ENCODE peak calls at places on chromosomes 12 and 14, in nine cellular contexts. P is stomach; V is AG04450; E is CD8-positive, alpha-beta T cell; L is heart right ventricle; G is choroid plexus epithelial cell; K is A549; U is fibroblast of pulmonary artery; M is MM.1S. B is an unnamed sample.

GRCh38 chr14:101119830-101120571 is 216.5 kb upstream of the RTL1 start:
- DNase-seq in P (peak), V (no peak), E (peak), L (peak), G (no peak), K (no peak), U (no peak), M (no peak), B (no peak)

GRCh38 chr12:53327435-53328042 is 6.1 kb upstream of the AAAS start:
- DNase-seq in P (no peak), V (no peak), E (no peak), L (no peak), G (peak), K (peak), U (peak), M (no peak), B (no peak)

GRCh38 chr12:57700317-57700716 is 6.4 kb downstream of the OS9 start:
- DNase-seq in P (no peak), V (no peak), E (no peak), L (no peak), G (no peak), K (no peak), U (no peak), M (no peak), B (no peak)

GRCh38 chr14:92408186-92408585 is 85.2 kb downstream of the SLC24A4 start:
- DNase-seq in P (no peak), V (peak), E (no peak), L (no peak), G (peak), K (no peak), U (peak), M (no peak), B (no peak)

GRCh38 chr14:99724939-99725773 is 41.1 kb downstream of the CYP46A1 start:
- DNase-seq in P (no peak), V (no peak), E (peak), L (no peak), G (no peak), K (no peak), U (no peak), M (no peak), B (no peak)

GRCh38 chr14:41606249-41607118 is at the start of gene LRFN5:
- DNase-seq in P (no peak), V (no peak), E (no peak), L (peak), G (peak), K (no peak), U (peak), M (peak), B (no peak)

GRCh38 chr14:75283162-75283883 is 4.7 kb downstream of the FOS start:
- DNase-seq in P (peak), V (no peak), E (no peak), L (no peak), G (peak), K (peak), U (peak), M (no peak), B (no peak)

GRCh38 chr12:111170559-111170958 is 198.3 kb downstream of the PHETA1 start:
- DNase-seq in P (no peak), V (no peak), E (no peak), L (no peak), G (no peak), K (no peak), U (no peak), M (no peak), B (no peak)

GRCh38 chr12:93748672-93749403 is 71.7 kb downstream of the CRADD start:
- DNase-seq in P (no peak), V (no peak), E (no peak), L (no peak), G (no peak), K (no peak), U (no peak), M (no peak), B (no peak)

GRCh38 chr12:40947812-40948211 is 240.3 kb upstream of the PDZRN4 start:
- DNase-seq in P (no peak), V (no peak), E (no peak), L (no peak), G (no peak), K (peak), U (no peak), M (no peak), B (no peak)

GRCh38 chr12:11959117-11959823 is 111.5 kb upstream of the BCL2L14 start:
- DNase-seq in P (no peak), V (no peak), E (no peak), L (no peak), G (peak), K (peak), U (no peak), M (no peak), B (no peak)

GRCh38 chr12:127657036-127657435 is 609.9 kb upstream of the TMEM132C start:
- DNase-seq in P (no peak), V (no peak), E (no peak), L (no peak), G (no peak), K (no peak), U (no peak), M (no peak), B (peak)

GRCh38 chr12:47705239-47705570 is 625 bp downstream of the RPAP3 start:
- DNase-seq in P (no peak), V (no peak), E (no peak), L (no peak), G (peak), K (no peak), U (peak), M (peak), B (no peak)

GRCh38 chr12:10395390-10395998 is 5.7 kb upstream of the KLRK1 start:
- DNase-seq in P (peak), V (peak), E (no peak), L (peak), G (peak), K (peak), U (peak), M (no peak), B (peak)

GRCh38 chr14:103846569-103847438 is 571 bp downstream of the PPP1R13B start:
- DNase-seq in P (peak), V (no peak), E (peak), L (peak), G (no peak), K (no peak), U (no peak), M (peak), B (no peak)

GRCh38 chr12:111268738-111269572 is 99.9 kb downstream of the PHETA1 start:
- DNase-seq in P (no peak), V (no peak), E (no peak), L (no peak), G (peak), K (no peak), U (no peak), M (no peak), B (no peak)

GRCh38 chr14:75699331-75699730 is 38.3 kb downstream of the TTLL5 start:
- DNase-seq in P (no peak), V (no peak), E (no peak), L (no peak), G (no peak), K (no peak), U (no peak), M (no peak), B (no peak)

GRCh38 chr12:10739157-10740118 is 16.3 kb upstream of the YBX3 start:
- DNase-seq in P (no peak), V (no peak), E (no peak), L (no peak), G (no peak), K (no peak), U (no peak), M (no peak), B (no peak)

GRCh38 chr12:131865196-131865875 is 29.1 kb upstream of the ULK1 start:
- DNase-seq in P (no peak), V (no peak), E (no peak), L (no peak), G (peak), K (peak), U (no peak), M (no peak), B (no peak)

GRCh38 chr14:59004012-59004411 is 184.5 kb upstream of the DAAM1 start:
- DNase-seq in P (no peak), V (no peak), E (no peak), L (no peak), G (peak), K (no peak), U (peak), M (no peak), B (no peak)

GRCh38 chr12:110760204-110760609 is 17.5 kb upstream of the PPP1CC start:
- DNase-seq in P (no peak), V (no peak), E (no peak), L (no peak), G (no peak), K (peak), U (no peak), M (no peak), B (no peak)

GRCh38 chr14:31692376-31692781 is 131.2 kb downstream of the NUBPL start:
- DNase-seq in P (no peak), V (no peak), E (no peak), L (peak), G (peak), K (no peak), U (peak), M (peak), B (peak)

GRCh38 chr14:65195042-65195719 is 92.9 kb upstream of the MAX start:
- DNase-seq in P (no peak), V (no peak), E (no peak), L (no peak), G (no peak), K (no peak), U (no peak), M (peak), B (no peak)

GRCh38 chr12:79692860-79693605 is 2.3 kb upstream of the PAWR start:
- DNase-seq in P (no peak), V (no peak), E (no peak), L (no peak), G (no peak), K (no peak), U (no peak), M (no peak), B (no peak)

GRCh38 chr12:103677341-103677740 is 90.3 kb downstream of the STAB2 start:
- DNase-seq in P (peak), V (no peak), E (no peak), L (no peak), G (no peak), K (no peak), U (no peak), M (no peak), B (no peak)

GRCh38 chr12:47286676-47287075 is 206.9 kb upstream of the AMIGO2 start:
- DNase-seq in P (no peak), V (no peak), E (no peak), L (no peak), G (no peak), K (no peak), U (no peak), M (no peak), B (no peak)

GRCh38 chr14:90677484-90678045 is 138.7 kb downstream of the TTC7B start:
- DNase-seq in P (no peak), V (no peak), E (no peak), L (no peak), G (peak), K (no peak), U (peak), M (no peak), B (no peak)

GRCh38 chr12:128267651-128268347 is 829 bp downstream of the TMEM132C start:
- DNase-seq in P (no peak), V (no peak), E (no peak), L (no peak), G (no peak), K (no peak), U (no peak), M (no peak), B (no peak)

GRCh38 chr12:10562306-10562933 is 51.0 kb downstream of the MAGOHB start:
- DNase-seq in P (no peak), V (no peak), E (no peak), L (no peak), G (peak), K (peak), U (peak), M (peak), B (no peak)

GRCh38 chr12:93591137-93591868 is 18.8 kb downstream of the SOCS2 start:
- DNase-seq in P (peak), V (peak), E (peak), L (peak), G (peak), K (peak), U (peak), M (peak), B (peak)

GRCh38 chr12:131229426-131230339 is 276.0 kb downstream of the ADGRD1 start:
- DNase-seq in P (no peak), V (no peak), E (no peak), L (peak), G (no peak), K (no peak), U (no peak), M (no peak), B (no peak)

GRCh38 chr14:70181276-70181675 is 7.5 kb downstream of the SLC8A3 start:
- DNase-seq in P (no peak), V (no peak), E (no peak), L (no peak), G (no peak), K (no peak), U (no peak), M (no peak), B (no peak)

GRCh38 chr12:53497461-53497860 is 1.8 kb downstream of the MAP3K12 start:
- DNase-seq in P (no peak), V (no peak), E (no peak), L (no peak), G (no peak), K (no peak), U (no peak), M (no peak), B (no peak)

GRCh38 chr12:74537126-74537706 is 419 bp upstream of the ATXN7L3B start:
- DNase-seq in P (no peak), V (peak), E (no peak), L (no peak), G (peak), K (peak), U (peak), M (peak), B (peak)

GRCh38 chr14:89033756-89034155 is 209.3 kb downstream of the TTC8 start:
- DNase-seq in P (peak), V (no peak), E (no peak), L (no peak), G (no peak), K (no peak), U (no peak), M (no peak), B (no peak)

GRCh38 chr12:61923152-61923551 is 337.1 kb upstream of the USP15 start:
- DNase-seq in P (no peak), V (no peak), E (no peak), L (no peak), G (no peak), K (no peak), U (no peak), M (no peak), B (no peak)

GRCh38 chr12:40788276-40788675 is 96.0 kb downstream of the CNTN1 start:
- DNase-seq in P (no peak), V (no peak), E (no peak), L (no peak), G (no peak), K (no peak), U (no peak), M (no peak), B (no peak)

GRCh38 chr12:19852100-19852855 is 413.0 kb downstream of the AEBP2 start:
- DNase-seq in P (no peak), V (no peak), E (no peak), L (no peak), G (no peak), K (no peak), U (no peak), M (no peak), B (no peak)

GRCh38 chr12:1594045-1594294 is 411 bp downstream of the FBXL14 start:
- DNase-seq in P (peak), V (no peak), E (peak), L (peak), G (peak), K (peak), U (no peak), M (peak), B (no peak)

GRCh38 chr12:1591543-1591942 is 2.8 kb downstream of the FBXL14 start:
- DNase-seq in P (no peak), V (no peak), E (no peak), L (no peak), G (peak), K (no peak), U (no peak), M (no peak), B (no peak)

GRCh38 chr12:1591029-1591428 is 3.4 kb downstream of the FBXL14 start:
- DNase-seq in P (no peak), V (no peak), E (no peak), L (no peak), G (peak), K (peak), U (peak), M (peak), B (no peak)

GRCh38 chr12:1593232-1594044 is 943 bp downstream of the FBXL14 start:
- DNase-seq in P (peak), V (no peak), E (peak), L (peak), G (peak), K (peak), U (peak), M (peak), B (no peak)

GRCh38 chr12:1592444-1593231 is 1.7 kb downstream of the FBXL14 start:
- DNase-seq in P (no peak), V (no peak), E (peak), L (peak), G (peak), K (no peak), U (peak), M (peak), B (no peak)
- TF ChIP-seq CTCF in P (no peak), V (peak), E (no peak), L (no peak), G (peak), K (no peak), U (peak), M (no peak), B (peak)

GRCh38 chr12:115467531-115467930 is 783.6 kb upstream of the TBX3 start:
- DNase-seq in P (no peak), V (no peak), E (no peak), L (no peak), G (no peak), K (no peak), U (no peak), M (no peak), B (no peak)
- H3K4me3 ChIP-seq in P (no peak), V (no peak), E (no peak), L (no peak), G (no peak), K (no peak), U (no peak), M (no peak), B (no peak)

GRCh38 chr12:96205909-96206308 is 11.7 kb downstream of the ELK3 start:
- DNase-seq in P (no peak), V (no peak), E (peak), L (no peak), G (no peak), K (no peak), U (no peak), M (no peak), B (no peak)

GRCh38 chr12:96208346-96208745 is 14.2 kb downstream of the ELK3 start:
- DNase-seq in P (no peak), V (no peak), E (no peak), L (no peak), G (peak), K (no peak), U (peak), M (no peak), B (no peak)

GRCh38 chr12:96206957-96207356 is 12.8 kb downstream of the ELK3 start:
- DNase-seq in P (no peak), V (no peak), E (peak), L (no peak), G (no peak), K (no peak), U (no peak), M (no peak), B (no peak)

GRCh38 chr12:96201272-96202227 is 7.4 kb downstream of the ELK3 start:
- DNase-seq in P (no peak), V (no peak), E (peak), L (no peak), G (peak), K (no peak), U (no peak), M (no peak), B (no peak)

GRCh38 chr12:96204381-96204780 is 10.2 kb downstream of the ELK3 start:
- DNase-seq in P (no peak), V (no peak), E (no peak), L (no peak), G (no peak), K (no peak), U (no peak), M (no peak), B (no peak)
- TF ChIP-seq CTCF in P (no peak), V (no peak), E (no peak), L (no peak), G (no peak), K (no peak), U (no peak), M (no peak), B (no peak)

GRCh38 chr12:1453801-1454200 is 140.6 kb downstream of the FBXL14 start:
- DNase-seq in P (no peak), V (no peak), E (no peak), L (no peak), G (no peak), K (no peak), U (no peak), M (no peak), B (no peak)
- H3K4me3 ChIP-seq in P (no peak), V (no peak), E (no peak), L (no peak), G (no peak), K (no peak), U (no peak), M (no peak), B (no peak)

B was measured in BJ.